ENCODE peak calls at places on chromosomes 4 and X, in eight cellular contexts. K is uterus, F is AG04450, T is suprapubic skin, M is ovary, R is ascending aorta, C is adrenal gland, G is heart right ventricle. Z is an unnamed sample.

GRCh38 chrX:56811599-56811998 is 82.6 kb downstream of the NBDY start:
- DNase-seq in K (no peak), F (no peak), T (no peak), M (no peak), R (no peak), C (no peak), G (no peak), Z (no peak)

GRCh38 chr4:15778191-15778741 is at the start of gene CD38:
- DNase-seq in K (no peak), F (no peak), T (no peak), M (no peak), R (no peak), C (no peak), G (peak), Z (peak)

GRCh38 chrX:39836802-39837420 is 260.8 kb downstream of the BCOR start:
- DNase-seq in K (no peak), F (no peak), T (no peak), M (no peak), R (no peak), C (no peak), G (no peak), Z (no peak)

GRCh38 chrX:43655151-43655676 is 885 bp upstream of the MAOA start:
- DNase-seq in K (peak), F (no peak), T (peak), M (no peak), R (no peak), C (peak), G (peak), Z (peak)

GRCh38 chr4:102819588-102820365 is 7.6 kb downstream of the UBE2D3 start:
- DNase-seq in K (no peak), F (no peak), T (no peak), M (no peak), R (no peak), C (no peak), G (no peak), Z (no peak)

GRCh38 chr4:112077743-112078142 is 67.5 kb upstream of the FAM241A start:
- DNase-seq in K (no peak), F (no peak), T (no peak), M (no peak), R (no peak), C (no peak), G (no peak), Z (no peak)

GRCh38 chrX:4809571-4809970 is 1096.1 kb upstream of the PRKX start:
- DNase-seq in K (no peak), F (no peak), T (no peak), M (no peak), R (no peak), C (no peak), G (no peak), Z (no peak)

GRCh38 chr4:23333946-23334878 is 555.6 kb downstream of the PPARGC1A start:
- DNase-seq in K (no peak), F (peak), T (no peak), M (no peak), R (no peak), C (no peak), G (no peak), Z (no peak)

GRCh38 chrX:69116077-69116476 is 49.2 kb downstream of the PJA1 start:
- DNase-seq in K (no peak), F (no peak), T (no peak), M (no peak), R (no peak), C (no peak), G (no peak), Z (no peak)

GRCh38 chr4:174764105-174764729 is 64.8 kb downstream of the GLRA3 start:
- DNase-seq in K (no peak), F (peak), T (no peak), M (no peak), R (no peak), C (no peak), G (no peak), Z (no peak)

GRCh38 chr4:133802741-133803140 is 398.8 kb downstream of the PABPC4L start:
- DNase-seq in K (no peak), F (no peak), T (no peak), M (no peak), R (no peak), C (no peak), G (no peak), Z (no peak)

GRCh38 chr4:108943971-108944370 is 181.1 kb upstream of the ETNPPL start:
- DNase-seq in K (no peak), F (no peak), T (no peak), M (no peak), R (no peak), C (no peak), G (no peak), Z (no peak)

GRCh38 chrX:78997870-78998558 is 52.8 kb downstream of the P2RY10 start:
- DNase-seq in K (no peak), F (no peak), T (no peak), M (no peak), R (no peak), C (no peak), G (no peak), Z (no peak)

GRCh38 chrX:73563740-73564073 is 710 bp downstream of the CHIC1 start:
- DNase-seq in K (no peak), F (no peak), T (no peak), M (no peak), R (no peak), C (no peak), G (no peak), Z (no peak)

GRCh38 chrX:134971926-134972325 is 18.9 kb upstream of the SMIM10 start:
- DNase-seq in K (no peak), F (no peak), T (no peak), M (no peak), R (no peak), C (no peak), G (no peak), Z (no peak)

GRCh38 chrX:103063191-103063845 is 653 bp downstream of the BEX1 start:
- DNase-seq in K (no peak), F (no peak), T (no peak), M (peak), R (no peak), C (peak), G (no peak), Z (no peak)

GRCh38 chrX:46953137-46953527 is 40.9 kb downstream of the JADE3 start:
- DNase-seq in K (no peak), F (no peak), T (no peak), M (no peak), R (no peak), C (no peak), G (no peak), Z (no peak)

GRCh38 chr4:46389301-46389761 is 597 bp downstream of the GABRA2 start:
- DNase-seq in K (no peak), F (no peak), T (no peak), M (no peak), R (no peak), C (no peak), G (no peak), Z (no peak)

GRCh38 chr4:157977086-157977485 is 195.7 kb downstream of the GASK1B start:
- DNase-seq in K (no peak), F (no peak), T (no peak), M (no peak), R (no peak), C (no peak), G (no peak), Z (no peak)

GRCh38 chr4:1630266-1630665 is 53.8 kb downstream of the FAM53A start:
- DNase-seq in K (no peak), F (no peak), T (peak), M (no peak), R (no peak), C (no peak), G (no peak), Z (no peak)

GRCh38 chrX:39677987-39678840 is 419.5 kb downstream of the BCOR start:
- DNase-seq in K (no peak), F (no peak), T (no peak), M (no peak), R (no peak), C (no peak), G (no peak), Z (no peak)

GRCh38 chrX:153488231-153488914 is 6.4 kb upstream of the BGN start:
- DNase-seq in K (no peak), F (no peak), T (no peak), M (peak), R (no peak), C (no peak), G (peak), Z (no peak)

GRCh38 chrX:17812763-17813162 is 48.3 kb downstream of the RAI2 start:
- DNase-seq in K (no peak), F (no peak), T (no peak), M (no peak), R (no peak), C (no peak), G (no peak), Z (no peak)

GRCh38 chr4:1177274-1178141 is 5.1 kb upstream of the SPON2 start:
- DNase-seq in K (peak), F (no peak), T (no peak), M (no peak), R (no peak), C (no peak), G (peak), Z (peak)

GRCh38 chrX:53251307-53251706 is 26.3 kb upstream of the KDM5C start:
- DNase-seq in K (no peak), F (peak), T (no peak), M (no peak), R (no peak), C (no peak), G (no peak), Z (no peak)

GRCh38 chr4:56861365-56861764 is 39.9 kb upstream of the SPINK2 start:
- DNase-seq in K (no peak), F (no peak), T (no peak), M (no peak), R (no peak), C (no peak), G (no peak), Z (no peak)

GRCh38 chrX:19785647-19786046 is 101.8 kb downstream of the SH3KBP1 start:
- DNase-seq in K (no peak), F (no peak), T (no peak), M (no peak), R (no peak), C (no peak), G (no peak), Z (no peak)

GRCh38 chr4:36256398-36256828 is 12.1 kb upstream of the ARAP2 start:
- DNase-seq in K (no peak), F (no peak), T (no peak), M (no peak), R (no peak), C (no peak), G (no peak), Z (no peak)

GRCh38 chrX:146755214-146755613 is 54.4 kb upstream of the CXorf51B start:
- DNase-seq in K (no peak), F (no peak), T (no peak), M (no peak), R (no peak), C (no peak), G (no peak), Z (no peak)

GRCh38 chr4:73092868-73093267 is 23.4 kb upstream of the COX18 start:
- DNase-seq in K (no peak), F (no peak), T (no peak), M (no peak), R (no peak), C (no peak), G (no peak), Z (no peak)

GRCh38 chr4:8427761-8428287 is 12.7 kb downstream of the ACOX3 start:
- DNase-seq in K (no peak), F (no peak), T (no peak), M (no peak), R (no peak), C (no peak), G (no peak), Z (peak)

GRCh38 chr4:8904041-8904501 is 32.4 kb upstream of the HMX1 start:
- DNase-seq in K (no peak), F (no peak), T (no peak), M (no peak), R (no peak), C (no peak), G (no peak), Z (peak)

GRCh38 chrX:107721318-107721717 is 54.3 kb downstream of the TSC22D3 start:
- DNase-seq in K (no peak), F (no peak), T (no peak), M (no peak), R (no peak), C (no peak), G (no peak), Z (no peak)
- H3K27ac ChIP-seq in K (peak), F (no peak), T (peak), M (no peak), R (peak), C (peak), G (peak), Z (peak)

GRCh38 chr4:153499005-153499404 is 32.8 kb downstream of the TMEM131L start:
- DNase-seq in K (no peak), F (no peak), T (no peak), M (peak), R (no peak), C (no peak), G (no peak), Z (no peak)
- H3K27ac ChIP-seq in K (peak), F (peak), T (peak), M (peak), R (peak), C (no peak), G (peak), Z (peak)

DNA sequence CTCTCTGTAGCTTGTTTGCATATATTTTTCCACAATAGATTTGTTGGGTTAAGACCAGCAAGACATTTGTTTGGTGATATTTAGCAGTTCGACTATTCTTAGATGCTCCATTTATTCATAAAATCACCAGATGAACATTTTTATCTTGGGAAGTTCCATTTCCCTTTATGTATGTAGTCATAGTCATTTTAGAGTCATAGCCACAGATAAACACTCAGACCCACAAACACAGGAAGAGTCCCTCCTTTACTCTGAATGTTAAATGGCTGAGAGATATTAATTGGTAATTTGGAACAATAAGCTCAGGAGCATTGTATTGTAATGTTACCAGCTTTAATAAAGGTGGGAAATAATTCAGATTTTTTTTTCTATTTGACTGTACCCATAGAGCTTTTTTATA is 1608.7 kb downstream of the STIM2 start:
- DNase-seq in K (no peak), F (no peak), T (no peak), M (no peak), R (no peak), C (no peak), G (no peak), Z (no peak)
- H3K27ac ChIP-seq in K (no peak), F (no peak), T (no peak), M (no peak), R (no peak), C (no peak), G (no peak), Z (no peak)

DNA sequence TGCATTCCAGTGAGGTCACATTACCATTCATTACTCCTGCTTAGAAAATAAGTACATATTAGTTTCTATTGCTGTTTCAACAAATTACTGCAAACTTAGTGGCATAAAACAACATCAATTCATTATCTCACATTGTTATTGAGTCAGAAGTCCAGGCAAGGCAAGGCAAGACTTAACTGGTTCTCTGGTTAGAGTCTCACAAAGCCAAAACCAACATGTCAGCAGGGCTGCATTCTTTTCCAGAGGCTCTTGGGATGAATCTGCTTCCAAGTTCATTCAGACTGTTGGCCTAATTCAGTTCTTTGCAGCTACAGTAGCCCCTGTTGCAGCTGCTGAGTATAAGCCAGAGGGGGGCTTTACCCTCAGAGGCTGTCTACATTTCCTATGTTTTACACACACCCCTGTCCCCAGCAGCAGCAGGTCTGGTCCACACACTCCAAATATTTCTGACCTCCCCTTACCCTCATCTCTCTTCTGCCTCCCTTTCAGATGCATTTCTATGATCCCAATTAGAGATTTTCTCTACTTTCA is 892.1 kb upstream of the EPHA5 start:
- DNase-seq in K (no peak), F (no peak), T (no peak), M (no peak), R (no peak), C (no peak), G (no peak), Z (no peak)
- H3K27ac ChIP-seq in K (no peak), F (no peak), T (no peak), M (no peak), R (no peak), C (no peak), G (no peak), Z (no peak)

GRCh38 chr4:180923476-180923875 is 1319.7 kb upstream of the TENM3 start:
- DNase-seq in K (no peak), F (peak), T (no peak), M (no peak), R (no peak), C (no peak), G (no peak), Z (no peak)
- H3K27ac ChIP-seq in K (no peak), F (peak), T (no peak), M (no peak), R (no peak), C (no peak), G (no peak), Z (no peak)

GRCh38 chr4:79651516-79651915 is 243.5 kb upstream of the GK2 start:
- DNase-seq in K (no peak), F (no peak), T (no peak), M (no peak), R (no peak), C (no peak), G (no peak), Z (no peak)
- H3K27ac ChIP-seq in K (no peak), F (no peak), T (no peak), M (no peak), R (peak), C (no peak), G (no peak), Z (peak)

DNA sequence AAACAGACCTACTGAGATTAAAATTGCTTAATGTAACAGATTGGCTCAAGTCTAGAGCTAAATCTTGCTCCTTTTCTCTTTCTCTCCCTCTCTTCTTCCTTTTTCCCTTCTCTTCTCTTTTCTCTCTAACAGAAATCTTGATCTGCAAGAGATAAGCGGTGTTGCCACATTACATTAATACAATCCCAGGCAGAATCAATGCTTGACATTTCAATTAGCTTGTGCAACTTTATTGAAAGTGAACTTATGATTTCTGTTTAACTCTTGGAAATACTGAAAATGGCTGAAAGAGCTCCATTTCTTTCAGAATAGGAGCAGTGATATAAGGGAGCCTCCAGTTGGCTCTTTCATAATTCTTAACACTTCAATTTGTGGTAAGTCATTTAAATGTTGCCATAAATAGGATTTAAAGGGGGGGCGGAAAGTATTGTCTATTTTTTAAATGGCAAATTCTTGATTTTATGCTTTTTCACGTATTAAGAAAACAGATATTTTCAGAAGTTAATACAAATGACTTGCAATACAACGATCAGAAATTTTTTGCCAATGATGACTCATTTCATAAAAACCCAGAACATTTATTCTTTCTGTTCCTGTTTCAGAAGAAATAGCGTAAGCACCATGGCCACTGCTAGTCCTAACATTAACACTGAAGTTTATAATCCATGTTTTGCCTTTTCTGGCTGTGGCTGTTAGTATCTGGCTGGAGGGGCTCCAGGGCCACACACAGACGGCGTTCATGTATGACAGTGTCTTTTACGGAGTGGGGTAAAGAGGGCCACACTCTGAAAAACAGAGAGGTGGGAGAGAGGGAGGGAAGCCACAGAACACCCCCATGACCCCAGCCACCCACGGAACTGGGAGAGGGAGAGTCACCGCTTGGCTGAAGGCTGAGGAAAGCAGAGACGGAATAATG is 115.7 kb upstream of the FAT1 start:
- DNase-seq in K (peak), F (peak), T (no peak), M (peak), R (no peak), C (no peak), G (no peak), Z (peak)
- H3K27ac ChIP-seq in K (peak), F (peak), T (peak), M (no peak), R (peak), C (no peak), G (peak), Z (peak)

GRCh38 chr4:18343581-18343980 is 322.0 kb upstream of the LCORL start:
- DNase-seq in K (no peak), F (no peak), T (no peak), M (no peak), R (no peak), C (no peak), G (no peak), Z (no peak)
- H3K27ac ChIP-seq in K (no peak), F (no peak), T (no peak), M (no peak), R (no peak), C (no peak), G (no peak), Z (no peak)

GRCh38 chr4:139524062-139524631 is 31.9 kb downstream of the SETD7 start:
- DNase-seq in K (no peak), F (no peak), T (no peak), M (no peak), R (no peak), C (no peak), G (no peak), Z (no peak)
- H3K27ac ChIP-seq in K (no peak), F (no peak), T (no peak), M (no peak), R (no peak), C (no peak), G (no peak), Z (no peak)

Z was measured in sigmoid colon.